ENCODE peak calls at places on chromosome 10, in four cellular contexts. One of them, this sample, is unnamed.

GRCh38 chr10:122078965-122079401 is 90.0 kb downstream of the TACC2 start:
- DNase-seq in HCT116: no peak
- DNase-seq in ascending aorta: no peak
- DNase-seq in CD8-positive, alpha-beta T cell: no peak
- DNase-seq in this sample: no peak

GRCh38 chr10:5816170-5816569 is 2.9 kb upstream of the GDI2 start:
- DNase-seq in HCT116: no peak
- DNase-seq in ascending aorta: no peak
- DNase-seq in CD8-positive, alpha-beta T cell: no peak
- DNase-seq in this sample: no peak

GRCh38 chr10:99779335-99779734 is 3.1 kb upstream of the ABCC2 start:
- DNase-seq in HCT116: no peak
- DNase-seq in ascending aorta: no peak
- DNase-seq in CD8-positive, alpha-beta T cell: no peak
- DNase-seq in this sample: no peak

GRCh38 chr10:79378647-79379511 is 31.6 kb downstream of the PPIF start:
- DNase-seq in HCT116: no peak
- DNase-seq in ascending aorta: peak; percentile 55
- DNase-seq in CD8-positive, alpha-beta T cell: peak; percentile 42
- DNase-seq in this sample: no peak

GRCh38 chr10:77332256-77332655 is 305.4 kb downstream of the KCNMA1 start:
- DNase-seq in HCT116: no peak
- DNase-seq in ascending aorta: no peak
- DNase-seq in CD8-positive, alpha-beta T cell: no peak
- DNase-seq in this sample: no peak

GRCh38 chr10:70682920-70683600 is 10.8 kb downstream of the ADAMTS14 start:
- DNase-seq in HCT116: no peak
- DNase-seq in ascending aorta: no peak
- DNase-seq in CD8-positive, alpha-beta T cell: no peak
- DNase-seq in this sample: no peak

GRCh38 chr10:116113721-116114501 is 159.1 kb downstream of the GFRA1 start:
- DNase-seq in HCT116: no peak
- DNase-seq in ascending aorta: no peak
- DNase-seq in CD8-positive, alpha-beta T cell: no peak
- DNase-seq in this sample: no peak

GRCh38 chr10:52779541-52780390 is 7.2 kb upstream of the MBL2 start:
- DNase-seq in HCT116: peak; percentile 45
- DNase-seq in ascending aorta: no peak
- DNase-seq in CD8-positive, alpha-beta T cell: no peak
- DNase-seq in this sample: no peak

GRCh38 chr10:3102721-3103410 is 35.5 kb downstream of the PFKP start:
- DNase-seq in HCT116: no peak
- DNase-seq in ascending aorta: no peak
- DNase-seq in CD8-positive, alpha-beta T cell: no peak
- DNase-seq in this sample: no peak

GRCh38 chr10:84059526-84059925 is 79.8 kb upstream of the GHITM start:
- DNase-seq in HCT116: no peak
- DNase-seq in ascending aorta: no peak
- DNase-seq in CD8-positive, alpha-beta T cell: no peak
- DNase-seq in this sample: no peak

GRCh38 chr10:101783736-101784118 is 481 bp upstream of the NPM3 start:
- DNase-seq in HCT116: no peak
- DNase-seq in ascending aorta: peak; percentile 37
- DNase-seq in CD8-positive, alpha-beta T cell: peak; percentile 47
- DNase-seq in this sample: no peak

GRCh38 chr10:43931308-43931930 is 282.7 kb upstream of the ZNF32 start:
- DNase-seq in HCT116: no peak
- DNase-seq in ascending aorta: no peak
- DNase-seq in CD8-positive, alpha-beta T cell: no peak
- DNase-seq in this sample: no peak

GRCh38 chr10:18523025-18523424 is 128.4 kb downstream of the NSUN6 start:
- DNase-seq in HCT116: no peak
- DNase-seq in ascending aorta: no peak
- DNase-seq in CD8-positive, alpha-beta T cell: no peak
- DNase-seq in this sample: no peak

GRCh38 chr10:111116211-111116610 is 39.4 kb downstream of the ADRA2A start:
- DNase-seq in HCT116: no peak
- DNase-seq in ascending aorta: no peak
- DNase-seq in CD8-positive, alpha-beta T cell: no peak
- DNase-seq in this sample: no peak

DNA sequence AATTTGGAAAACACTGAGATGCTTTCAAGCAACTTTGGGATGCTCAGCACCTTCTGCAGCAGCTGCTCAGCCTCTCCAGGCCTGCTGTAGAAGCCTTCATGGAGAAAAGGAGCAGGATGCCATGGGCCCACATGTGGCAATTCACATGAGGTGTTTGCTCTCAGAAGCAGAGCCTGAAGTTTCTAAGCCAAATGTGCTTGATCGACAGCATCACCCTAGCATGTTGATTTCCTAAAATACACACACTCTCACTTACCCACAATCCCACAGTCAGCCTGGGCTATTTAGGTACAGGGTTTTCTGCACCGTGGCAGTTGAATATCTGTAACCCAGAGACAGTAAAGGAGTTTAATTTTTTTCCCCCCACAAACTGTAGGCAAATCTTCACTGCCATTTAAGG is 244.0 kb downstream of the CELF2 start:
- DNase-seq in HCT116: no peak
- DNase-seq in ascending aorta: no peak
- DNase-seq in CD8-positive, alpha-beta T cell: no peak
- DNase-seq in this sample: no peak
- TF ChIP-seq CTCF in HCT116: no peak
- TF ChIP-seq CTCF in ascending aorta: no peak
- TF ChIP-seq CTCF in CD8-positive, alpha-beta T cell: no peak
- TF ChIP-seq CTCF in this sample: no peak

GRCh38 chr10:132565516-132566209 is 28.1 kb downstream of the INPP5A start:
- DNase-seq in HCT116: no peak
- DNase-seq in ascending aorta: no peak
- DNase-seq in CD8-positive, alpha-beta T cell: no peak
- DNase-seq in this sample: no peak
- H3K4me1 ChIP-seq in HCT116: no peaks in the 10 kb centered on the region
- H3K4me1 ChIP-seq in ascending aorta: peaks cover 6% of the 10 kb centered on the region
- H3K4me1 ChIP-seq in CD8-positive, alpha-beta T cell: peaks cover 3% of the 10 kb centered on the region
- H3K4me1 ChIP-seq in this sample: no peaks in the 10 kb centered on the region

DNA sequence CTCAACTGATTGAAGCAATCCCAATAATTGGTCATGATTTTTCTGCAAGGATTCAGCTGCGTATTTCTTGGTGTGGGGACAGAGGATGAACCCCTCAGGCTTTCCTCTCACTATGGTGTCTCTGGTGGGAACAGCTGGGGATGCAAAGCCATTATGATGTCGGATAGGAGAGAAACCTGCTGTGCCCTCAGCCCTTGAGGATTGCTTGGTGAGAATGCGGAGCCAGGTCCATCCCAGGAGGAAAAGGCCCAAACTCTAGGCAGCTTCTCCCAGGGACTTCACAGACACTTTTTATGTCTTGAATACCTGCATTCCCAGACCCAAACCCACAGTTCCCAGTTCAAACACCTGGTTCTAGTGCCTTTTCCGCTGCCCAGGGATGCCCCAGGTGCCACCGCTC is 302.0 kb downstream of the WDR37 start:
- DNase-seq in HCT116: no peak
- DNase-seq in ascending aorta: no peak
- DNase-seq in CD8-positive, alpha-beta T cell: no peak
- DNase-seq in this sample: no peak
- H3K4me3 ChIP-seq in HCT116: no peak overlapping the region
- H3K4me3 ChIP-seq in ascending aorta: no peak overlapping the region
- H3K4me3 ChIP-seq in CD8-positive, alpha-beta T cell: no peak overlapping the region
- H3K4me3 ChIP-seq in this sample: no peak overlapping the region

GRCh38 chr10:35378547-35379210 is 42.4 kb downstream of the CCNY start:
- DNase-seq in HCT116: no peak
- DNase-seq in ascending aorta: no peak
- DNase-seq in CD8-positive, alpha-beta T cell: no peak
- DNase-seq in this sample: no peak

GRCh38 chr10:35372329-35372728 is 36.0 kb downstream of the CCNY start:
- DNase-seq in HCT116: no peak
- DNase-seq in ascending aorta: no peak
- DNase-seq in CD8-positive, alpha-beta T cell: no peak
- DNase-seq in this sample: peak; percentile 73

GRCh38 chr10:35377050-35377723 is 40.9 kb downstream of the CCNY start:
- DNase-seq in HCT116: no peak
- DNase-seq in ascending aorta: no peak
- DNase-seq in CD8-positive, alpha-beta T cell: no peak
- DNase-seq in this sample: no peak

GRCh38 chr10:35371731-35372130 is 35.4 kb downstream of the CCNY start:
- DNase-seq in HCT116: no peak
- DNase-seq in ascending aorta: no peak
- DNase-seq in CD8-positive, alpha-beta T cell: no peak
- DNase-seq in this sample: no peak

DNA sequence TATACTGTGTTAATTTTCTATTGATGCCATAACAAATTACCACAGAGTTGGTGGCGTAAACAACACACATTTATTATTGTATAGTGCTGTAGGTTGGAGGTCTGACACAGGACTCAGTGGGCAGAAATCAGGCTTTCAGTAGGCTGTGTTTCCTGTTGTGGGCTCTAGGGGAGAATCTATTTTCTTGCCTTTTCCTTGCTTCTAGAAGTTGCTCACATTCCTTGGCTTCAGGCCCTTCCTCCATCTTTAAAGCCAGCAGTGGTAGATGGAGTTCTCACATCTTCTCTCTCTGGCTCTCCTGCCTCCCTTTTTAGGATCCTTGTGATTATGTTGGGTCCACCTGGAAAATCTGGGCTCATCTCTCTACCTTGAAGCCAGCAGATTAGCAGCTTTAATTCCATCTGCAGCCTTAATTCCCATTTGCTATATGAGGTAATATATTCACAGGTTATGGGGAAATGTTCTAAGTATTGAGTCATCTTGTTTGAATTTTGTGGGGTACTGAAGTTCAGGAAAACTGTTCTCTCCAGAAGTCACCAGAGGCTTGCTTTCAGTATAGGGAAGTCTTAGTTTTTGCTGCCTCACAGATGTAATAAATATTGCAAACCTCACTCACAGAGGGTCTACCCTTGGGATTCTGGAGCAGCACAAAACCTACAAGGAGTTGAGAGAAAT is 38.9 kb downstream of the CCNY start:
- DNase-seq in HCT116: no peak
- DNase-seq in ascending aorta: no peak
- DNase-seq in CD8-positive, alpha-beta T cell: no peak
- DNase-seq in this sample: no peak
- TF ChIP-seq CTCF in HCT116: peak; percentile 9
- TF ChIP-seq CTCF in ascending aorta: no peak
- TF ChIP-seq CTCF in CD8-positive, alpha-beta T cell: no peak
- TF ChIP-seq CTCF in this sample: no peak

GRCh38 chr10:807163-807957 is 117.9 kb upstream of the DIP2C start:
- DNase-seq in HCT116: no peak
- DNase-seq in ascending aorta: no peak
- DNase-seq in CD8-positive, alpha-beta T cell: no peak
- DNase-seq in this sample: no peak
- H3K4me1 ChIP-seq in HCT116: no peaks in the 10 kb centered on the region
- H3K4me1 ChIP-seq in ascending aorta: no peaks in the 10 kb centered on the region
- H3K4me1 ChIP-seq in CD8-positive, alpha-beta T cell: peaks cover 7% of the 10 kb centered on the region
- H3K4me1 ChIP-seq in this sample: no peaks in the 10 kb centered on the region

GRCh38 chr10:90020506-90020905 is 319.1 kb downstream of the KIF20B start:
- DNase-seq in HCT116: no peak
- DNase-seq in ascending aorta: no peak
- DNase-seq in CD8-positive, alpha-beta T cell: no peak
- DNase-seq in this sample: no peak
- H3K4me3 ChIP-seq in HCT116: no peak overlapping the region
- H3K4me3 ChIP-seq in ascending aorta: no peak overlapping the region
- H3K4me3 ChIP-seq in CD8-positive, alpha-beta T cell: no peak overlapping the region
- H3K4me3 ChIP-seq in this sample: no peak overlapping the region

GRCh38 chr10:49408437-49409306 is 12.8 kb upstream of the DRGX start:
- DNase-seq in HCT116: peak; percentile 16
- DNase-seq in ascending aorta: no peak
- DNase-seq in CD8-positive, alpha-beta T cell: no peak
- DNase-seq in this sample: no peak

GRCh38 chr10:49409755-49410154 is 13.9 kb upstream of the DRGX start:
- DNase-seq in HCT116: no peak
- DNase-seq in ascending aorta: no peak
- DNase-seq in CD8-positive, alpha-beta T cell: no peak
- DNase-seq in this sample: no peak

GRCh38 chr10:49410365-49411074 is 14.6 kb upstream of the DRGX start:
- DNase-seq in HCT116: no peak
- DNase-seq in ascending aorta: no peak
- DNase-seq in CD8-positive, alpha-beta T cell: no peak
- DNase-seq in this sample: no peak

GRCh38 chr10:49404321-49404878 is 8.5 kb upstream of the DRGX start:
- DNase-seq in HCT116: no peak
- DNase-seq in ascending aorta: no peak
- DNase-seq in CD8-positive, alpha-beta T cell: no peak
- DNase-seq in this sample: no peak

GRCh38 chr10:49407552-49408137 is 11.8 kb upstream of the DRGX start:
- DNase-seq in HCT116: peak; percentile 57
- DNase-seq in ascending aorta: peak; percentile 72
- DNase-seq in CD8-positive, alpha-beta T cell: peak; percentile 84
- DNase-seq in this sample: no peak
- TF ChIP-seq CTCF in HCT116: peak; percentile 94
- TF ChIP-seq CTCF in ascending aorta: peak; percentile 67
- TF ChIP-seq CTCF in CD8-positive, alpha-beta T cell: peak; percentile 78
- TF ChIP-seq CTCF in this sample: peak; percentile 87